ENCODE peak calls at places on chromosomes 5 and 9, in four cellular contexts. One of them, this sample, is unnamed.

GRCh38 chr9:73050887-73051550 is 98.2 kb upstream of the ALDH1A1 start:
- DNase-seq in PC-3: no peak
- DNase-seq in GM23248: no peak
- DNase-seq in SK-N-SH: no peak
- DNase-seq in this sample: peak; percentile 58

GRCh38 chr9:136975624-136976023 is 1.7 kb upstream of the PTGDS start:
- DNase-seq in PC-3: no peak
- DNase-seq in GM23248: no peak
- DNase-seq in SK-N-SH: no peak
- DNase-seq in this sample: peak; percentile 37

GRCh38 chr9:135554718-135555117 is 6.8 kb upstream of the PAEP start:
- DNase-seq in PC-3: no peak
- DNase-seq in GM23248: no peak
- DNase-seq in SK-N-SH: no peak
- DNase-seq in this sample: no peak

GRCh38 chr5:172274951-172275753 is 8.4 kb downstream of the UBTD2 start:
- DNase-seq in PC-3: no peak
- DNase-seq in GM23248: peak; percentile 12
- DNase-seq in SK-N-SH: no peak
- DNase-seq in this sample: no peak

GRCh38 chr5:160506006-160507004 is 84.7 kb downstream of the PTTG1 start:
- DNase-seq in PC-3: no peak
- DNase-seq in GM23248: peak; percentile 65
- DNase-seq in SK-N-SH: peak; percentile 23
- DNase-seq in this sample: peak; percentile 23

GRCh38 chr9:71769175-71770165 is 1.2 kb upstream of the CEMIP2 start:
- DNase-seq in PC-3: peak; percentile 83
- DNase-seq in GM23248: peak; percentile 86
- DNase-seq in SK-N-SH: peak; percentile 37
- DNase-seq in this sample: peak; percentile 94

GRCh38 chr5:53431665-53432064 is 48.8 kb upstream of the FST start:
- DNase-seq in PC-3: no peak
- DNase-seq in GM23248: peak; percentile 67
- DNase-seq in SK-N-SH: no peak
- DNase-seq in this sample: no peak

GRCh38 chr5:164000819-164001218 is 495.4 kb downstream of the MAT2B start:
- DNase-seq in PC-3: no peak
- DNase-seq in GM23248: no peak
- DNase-seq in SK-N-SH: no peak
- DNase-seq in this sample: no peak

GRCh38 chr9:7536310-7536939 is 263.2 kb downstream of the DMAC1 start:
- DNase-seq in PC-3: peak; percentile 24
- DNase-seq in GM23248: peak; percentile 68
- DNase-seq in SK-N-SH: peak; percentile 45
- DNase-seq in this sample: peak; percentile 74

GRCh38 chr9:129609486-129610192 is 11.3 kb downstream of the C9orf50 start:
- DNase-seq in PC-3: no peak
- DNase-seq in GM23248: peak; percentile 65
- DNase-seq in SK-N-SH: peak; percentile 46
- DNase-seq in this sample: peak; percentile 71

GRCh38 chr9:109481747-109482325 is 16.3 kb downstream of the PTPN3 start:
- DNase-seq in PC-3: no peak
- DNase-seq in GM23248: no peak
- DNase-seq in SK-N-SH: no peak
- DNase-seq in this sample: no peak

GRCh38 chr5:37710965-37711364 is 128.9 kb downstream of the GDNF start:
- DNase-seq in PC-3: peak; percentile 50
- DNase-seq in GM23248: peak; percentile 52
- DNase-seq in SK-N-SH: no peak
- DNase-seq in this sample: no peak

GRCh38 chr9:121558423-121558950 is 58.8 kb upstream of the GGTA1 start:
- DNase-seq in PC-3: no peak
- DNase-seq in GM23248: no peak
- DNase-seq in SK-N-SH: no peak
- DNase-seq in this sample: no peak

GRCh38 chr9:121559183-121559582 is 59.5 kb upstream of the GGTA1 start:
- DNase-seq in PC-3: peak; percentile 30
- DNase-seq in GM23248: peak; percentile 41
- DNase-seq in SK-N-SH: no peak
- DNase-seq in this sample: no peak

GRCh38 chr9:121562261-121562780 is 62.7 kb upstream of the GGTA1 start:
- DNase-seq in PC-3: no peak
- DNase-seq in GM23248: no peak
- DNase-seq in SK-N-SH: no peak
- DNase-seq in this sample: no peak

GRCh38 chr9:121561385-121562222 is 62.0 kb upstream of the GGTA1 start:
- DNase-seq in PC-3: no peak
- DNase-seq in GM23248: no peak
- DNase-seq in SK-N-SH: peak; percentile 57
- DNase-seq in this sample: no peak

GRCh38 chr9:121560921-121561320 is 61.3 kb upstream of the GGTA1 start:
- DNase-seq in PC-3: no peak
- DNase-seq in GM23248: no peak
- DNase-seq in SK-N-SH: no peak
- DNase-seq in this sample: no peak
- H3F3A ChIP-seq in PC-3: peaks cover 3% of the 10 kb centered on the region
- H3F3A ChIP-seq in GM23248: peaks cover 17% of the 10 kb centered on the region
- H3F3A ChIP-seq in SK-N-SH: peaks cover 19% of the 10 kb centered on the region
- H3F3A ChIP-seq in this sample: peaks cover 9% of the 10 kb centered on the region

GRCh38 chr9:127778280-127779135 is at the start of gene SH2D3C:
- DNase-seq in PC-3: no peak
- DNase-seq in GM23248: no peak
- DNase-seq in SK-N-SH: no peak
- DNase-seq in this sample: no peak

GRCh38 chr9:127773981-127774380 is 4.5 kb downstream of the SH2D3C start:
- DNase-seq in PC-3: no peak
- DNase-seq in GM23248: no peak
- DNase-seq in SK-N-SH: no peak
- DNase-seq in this sample: no peak

GRCh38 chr9:127777368-127777960 is 1.0 kb downstream of the SH2D3C start:
- DNase-seq in PC-3: no peak
- DNase-seq in GM23248: no peak
- DNase-seq in SK-N-SH: no peak
- DNase-seq in this sample: no peak

GRCh38 chr9:127776919-127777280 is 1.6 kb downstream of the SH2D3C start:
- DNase-seq in PC-3: no peak
- DNase-seq in GM23248: no peak
- DNase-seq in SK-N-SH: no peak
- DNase-seq in this sample: no peak

DNA sequence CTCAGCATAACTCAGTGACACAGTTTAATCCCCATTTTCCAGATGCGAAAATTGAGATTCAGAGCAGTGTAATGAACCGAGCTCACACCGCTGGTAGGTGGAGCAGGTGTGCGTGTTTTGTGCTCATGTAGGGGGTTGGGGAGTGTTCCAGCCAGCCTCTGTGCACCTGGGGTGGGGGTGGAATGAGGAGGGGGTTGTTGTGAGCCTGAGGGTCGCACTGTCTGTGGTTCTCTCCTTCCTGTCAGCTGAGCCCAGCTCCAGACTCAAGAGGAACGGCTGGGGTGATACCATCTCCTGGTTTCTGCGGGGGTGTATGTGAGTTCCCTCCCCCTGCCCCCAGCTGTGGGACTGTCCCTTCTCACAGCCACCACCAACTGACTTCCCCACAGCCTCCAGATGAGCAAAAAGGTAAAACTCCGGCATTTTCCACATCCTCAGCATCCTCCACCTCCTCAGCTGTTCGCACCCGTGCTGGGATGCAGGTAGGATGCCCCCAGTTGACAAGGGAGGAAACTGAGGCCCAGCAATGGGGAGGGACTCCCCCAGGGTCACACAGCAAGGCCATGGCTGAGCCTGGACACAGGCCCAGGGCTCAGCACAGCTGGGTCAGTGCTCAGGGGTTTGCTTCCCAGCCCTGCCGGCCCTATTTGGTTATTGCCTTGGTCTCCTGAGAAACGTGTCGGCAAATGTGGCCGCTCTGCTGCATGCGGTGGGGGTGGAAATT is 2.1 kb downstream of the SH2D3C start:
- DNase-seq in PC-3: no peak
- DNase-seq in GM23248: no peak
- DNase-seq in SK-N-SH: peak; percentile 69
- DNase-seq in this sample: peak; percentile 68
- H3K9ac ChIP-seq in PC-3: no peak overlapping the region
- H3K9ac ChIP-seq in GM23248: no peak overlapping the region
- H3K9ac ChIP-seq in SK-N-SH: no peak overlapping the region
- H3K9ac ChIP-seq in this sample: no peak overlapping the region

DNA sequence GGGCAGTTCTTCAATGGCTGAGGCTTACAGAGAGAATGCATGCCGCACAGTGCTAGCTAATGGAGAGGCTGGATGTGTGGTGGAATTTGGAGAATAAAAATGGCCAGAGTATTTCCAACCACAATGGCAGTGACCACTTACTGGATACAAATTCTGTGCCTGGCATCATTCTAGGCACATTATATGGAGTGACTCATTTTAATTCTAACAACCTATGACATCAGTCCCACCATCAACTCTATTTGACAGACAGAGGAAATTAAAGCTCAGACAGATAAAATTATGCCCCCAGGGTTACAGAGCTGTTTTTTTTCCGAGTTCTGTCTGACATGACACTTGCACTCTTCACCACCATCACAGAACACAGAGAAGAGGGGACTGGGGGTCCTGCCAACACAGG is 105.6 kb upstream of the IL12B start:
- DNase-seq in PC-3: no peak
- DNase-seq in GM23248: no peak
- DNase-seq in SK-N-SH: peak; percentile 12
- DNase-seq in this sample: no peak
- H3K4me3 ChIP-seq in PC-3: no peak overlapping the region
- H3K4me3 ChIP-seq in GM23248: no peak overlapping the region
- H3K4me3 ChIP-seq in SK-N-SH: no peak overlapping the region
- H3K4me3 ChIP-seq in this sample: no peak overlapping the region

DNA sequence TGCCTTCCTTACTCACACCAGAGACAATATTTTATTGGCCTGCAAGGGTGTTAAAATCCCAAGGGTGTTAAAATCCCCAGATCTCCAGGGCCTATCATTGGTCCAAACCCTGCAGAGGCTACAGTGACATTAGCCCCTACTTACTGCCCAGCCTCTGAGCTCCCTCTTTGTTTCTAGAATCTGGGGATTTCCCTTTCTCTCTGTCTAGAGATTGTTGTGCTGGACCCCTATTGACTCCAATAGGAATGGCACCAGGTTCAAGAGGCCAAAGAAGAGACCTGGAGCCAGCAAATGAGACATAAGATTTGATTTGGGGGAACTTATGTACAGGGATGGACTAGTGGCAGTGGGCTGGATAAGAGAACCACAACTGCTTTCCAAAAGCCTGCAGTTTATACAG is 53.3 kb upstream of the ZBED3 start:
- DNase-seq in PC-3: no peak
- DNase-seq in GM23248: no peak
- DNase-seq in SK-N-SH: no peak
- DNase-seq in this sample: peak; percentile 54
- H3F3A ChIP-seq in PC-3: no peaks in the 10 kb centered on the region
- H3F3A ChIP-seq in GM23248: peaks cover 14% of the 10 kb centered on the region
- H3F3A ChIP-seq in SK-N-SH: no peaks in the 10 kb centered on the region
- H3F3A ChIP-seq in this sample: peaks cover 8% of the 10 kb centered on the region

GRCh38 chr5:137754961-137755762 is 999 bp upstream of the HNRNPA0 start:
- DNase-seq in PC-3: no peak
- DNase-seq in GM23248: peak; percentile 67
- DNase-seq in SK-N-SH: no peak
- DNase-seq in this sample: no peak

GRCh38 chr5:137754236-137754960 is at the start of gene HNRNPA0:
- DNase-seq in PC-3: peak; percentile 90
- DNase-seq in GM23248: peak; percentile 99
- DNase-seq in SK-N-SH: peak; percentile 97
- DNase-seq in this sample: peak; percentile 99

GRCh38 chr5:137753227-137753985 is 757 bp downstream of the HNRNPA0 start:
- DNase-seq in PC-3: no peak
- DNase-seq in GM23248: peak; percentile 64
- DNase-seq in SK-N-SH: peak; percentile 48
- DNase-seq in this sample: peak; percentile 63

GRCh38 chr5:137752873-137753226 is 1.3 kb downstream of the HNRNPA0 start:
- DNase-seq in PC-3: peak; percentile 2
- DNase-seq in GM23248: no peak
- DNase-seq in SK-N-SH: no peak
- DNase-seq in this sample: no peak

DNA sequence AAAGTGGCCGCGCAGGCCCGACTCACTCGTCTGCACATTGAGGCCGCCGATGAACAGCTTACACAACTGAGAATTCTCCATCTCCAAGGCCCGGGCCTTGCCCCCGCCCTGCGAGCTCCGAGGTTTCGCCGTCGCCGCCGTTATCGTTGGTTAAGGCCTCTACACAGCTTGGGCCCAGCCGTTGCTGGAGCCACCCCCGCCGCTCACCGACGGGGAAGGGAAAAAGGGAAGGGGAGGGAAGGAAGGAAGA is 252 bp downstream of the HNRNPA0 start:
- DNase-seq in PC-3: no peak
- DNase-seq in GM23248: peak; percentile 72
- DNase-seq in SK-N-SH: no peak
- DNase-seq in this sample: no peak
- H3K9ac ChIP-seq in PC-3: peak overlapping the region; percentile 99
- H3K9ac ChIP-seq in GM23248: peak overlapping the region; percentile 98
- H3K9ac ChIP-seq in SK-N-SH: peak overlapping the region; percentile 99
- H3K9ac ChIP-seq in this sample: peak overlapping the region; percentile 99

DNA sequence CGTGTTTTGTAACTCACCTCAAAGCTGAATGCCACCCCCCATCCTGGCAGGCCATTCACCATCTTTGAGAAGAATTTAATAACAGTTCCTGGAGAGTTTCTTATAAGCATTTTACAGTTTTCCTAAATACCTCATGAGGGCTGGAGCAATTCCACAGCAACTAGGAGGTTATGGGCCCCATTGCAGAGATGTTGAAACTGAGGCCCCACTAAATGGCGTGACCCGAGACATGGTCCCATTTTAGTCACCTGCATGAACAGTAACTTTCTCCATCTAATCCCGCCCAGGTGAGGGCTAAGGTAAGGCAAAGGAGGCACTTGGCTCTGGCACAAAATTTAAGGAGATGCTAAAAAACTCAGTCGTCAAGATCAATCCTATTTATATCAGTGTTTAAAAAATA is 77.5 kb downstream of the PPARGC1B start:
- DNase-seq in PC-3: no peak
- DNase-seq in GM23248: no peak
- DNase-seq in SK-N-SH: no peak
- DNase-seq in this sample: no peak
- H3K4me3 ChIP-seq in PC-3: no peak overlapping the region
- H3K4me3 ChIP-seq in GM23248: no peak overlapping the region
- H3K4me3 ChIP-seq in SK-N-SH: no peak overlapping the region
- H3K4me3 ChIP-seq in this sample: no peak overlapping the region

GRCh38 chr5:177447611-177448243 is 1.1 kb downstream of the PRR7 start:
- DNase-seq in PC-3: peak; percentile 95
- DNase-seq in GM23248: peak; percentile 83
- DNase-seq in SK-N-SH: peak; percentile 77
- DNase-seq in this sample: peak; percentile 85
- H3F3A ChIP-seq in PC-3: peaks cover 7% of the 10 kb centered on the region
- H3F3A ChIP-seq in GM23248: peaks cover 21% of the 10 kb centered on the region
- H3F3A ChIP-seq in SK-N-SH: peaks cover 21% of the 10 kb centered on the region
- H3F3A ChIP-seq in this sample: peaks cover 49% of the 10 kb centered on the region